ENCODE peak calls at places on chromosomes 6 and 20, in six cellular contexts. E is H1, M is prostate gland, U is ovary, Y is uterus, C is adrenal gland. R is an unnamed sample.
A peak's percentile ranks its signal among the peaks of the same experiment; 100 is the strongest.

GRCh38 chr6:15088904-15089568 is 156.8 kb upstream of the JARID2 start:
- DNase-seq in E (no peak), M (no peak), U (no peak), Y (no peak), C (no peak), R (no peak)

GRCh38 chr6:53608386-53608785 is 57.2 kb downstream of the KLHL31 start:
- DNase-seq in E (no peak), M (no peak), U (no peak), Y (no peak), C (no peak), R (no peak)

GRCh38 chr6:14713008-14713452 is 532.8 kb upstream of the JARID2 start:
- DNase-seq in E (no peak), M (no peak), U (peak; percentile 27), Y (peak; percentile 56), C (peak; percentile 36), R (peak; percentile 55)

GRCh38 chr6:29462022-29462421 is 5.1 kb downstream of the OR2H1 start:
- DNase-seq in E (no peak), M (no peak), U (no peak), Y (no peak), C (no peak), R (no peak)

GRCh38 chr6:68559052-68559451 is 76.0 kb upstream of the ADGRB3 start:
- DNase-seq in E (no peak), M (no peak), U (no peak), Y (no peak), C (no peak), R (no peak)

GRCh38 chr6:88629838-88630462 is 333.5 kb downstream of the RNGTT start:
- DNase-seq in E (peak; percentile 19), M (no peak), U (no peak), Y (no peak), C (no peak), R (no peak)

GRCh38 chr20:63434599-63435378 is 37.7 kb downstream of the KCNQ2 start:
- DNase-seq in E (peak; percentile 80), M (no peak), U (no peak), Y (no peak), C (peak; percentile 48), R (peak; percentile 89)

GRCh38 chr6:123430966-123431365 is 205.8 kb downstream of the TRDN start:
- DNase-seq in E (no peak), M (no peak), U (no peak), Y (no peak), C (no peak), R (no peak)

GRCh38 chr6:109978174-109979032 is at the start of gene GPR6:
- DNase-seq in E (no peak), M (peak; percentile 17), U (peak; percentile 63), Y (peak; percentile 37), C (peak; percentile 73), R (peak; percentile 45)

GRCh38 chr6:107491059-107491609 is 1.2 kb downstream of the SOBP start:
- DNase-seq in E (no peak), M (peak; percentile 21), U (peak; percentile 85), Y (peak; percentile 75), C (peak; percentile 75), R (peak; percentile 4)

GRCh38 chr6:170578909-170579308 is 5.5 kb downstream of the PDCD2 start:
- DNase-seq in E (no peak), M (no peak), U (no peak), Y (no peak), C (no peak), R (no peak)

GRCh38 chr20:58112017-58112781 is 116.3 kb downstream of the ANKRD60 start:
- DNase-seq in E (no peak), M (peak; percentile 59), U (no peak), Y (no peak), C (no peak), R (peak; percentile 99)

GRCh38 chr20:3134151-3134550 is 25.5 kb downstream of the FASTKD5 start:
- DNase-seq in E (no peak), M (no peak), U (no peak), Y (no peak), C (no peak), R (no peak)

GRCh38 chr20:7980332-7981046 is 39.1 kb downstream of the TMX4 start:
- DNase-seq in E (peak; percentile 1), M (peak; percentile 10), U (no peak), Y (no peak), C (peak; percentile 23), R (peak; percentile 53)

GRCh38 chr6:168584251-168584650 is 143.3 kb downstream of the SMOC2 start:
- DNase-seq in E (no peak), M (no peak), U (no peak), Y (no peak), C (no peak), R (no peak)

GRCh38 chr20:49171928-49172327 is 16.2 kb downstream of the STAU1 start:
- DNase-seq in E (no peak), M (no peak), U (no peak), Y (no peak), C (peak; percentile 43), R (no peak)

GRCh38 chr20:47256665-47257236 is 99.7 kb downstream of the ZMYND8 start:
- DNase-seq in E (no peak), M (peak; percentile 44), U (peak; percentile 9), Y (no peak), C (no peak), R (no peak)

GRCh38 chr6:33000053-33000452 is 9.3 kb downstream of the HLA-DOA start:
- DNase-seq in E (peak; percentile 41), M (no peak), U (no peak), Y (no peak), C (no peak), R (no peak)

GRCh38 chr20:61975411-61975810 is 90.3 kb downstream of the TAF4 start:
- DNase-seq in E (no peak), M (no peak), U (no peak), Y (no peak), C (no peak), R (no peak)

GRCh38 chr20:40073535-40074111 is 615.4 kb downstream of the MAFB start:
- DNase-seq in E (peak; percentile 36), M (no peak), U (no peak), Y (no peak), C (no peak), R (no peak)

GRCh38 chr20:10040070-10040970 is 5.5 kb downstream of the ANKEF1 start:
- DNase-seq in E (no peak), M (no peak), U (no peak), Y (no peak), C (no peak), R (peak; percentile 69)

GRCh38 chr20:35286077-35286898 is 1.7 kb upstream of the EIF6 start:
- DNase-seq in E (no peak), M (no peak), U (no peak), Y (no peak), C (no peak), R (no peak)

GRCh38 chr20:58436868-58437645 is 48.0 kb downstream of the VAPB start:
- DNase-seq in E (no peak), M (no peak), U (no peak), Y (no peak), C (peak; percentile 20), R (no peak)

GRCh38 chr20:50585678-50586077 is 75.5 kb downstream of the PTPN1 start:
- DNase-seq in E (no peak), M (no peak), U (no peak), Y (no peak), C (no peak), R (no peak)

GRCh38 chr6:101249470-101249869 is 144.0 kb upstream of the GRIK2 start:
- DNase-seq in E (no peak), M (no peak), U (no peak), Y (no peak), C (no peak), R (no peak)

GRCh38 chr6:88599561-88599960 is 363.9 kb downstream of the RNGTT start:
- DNase-seq in E (no peak), M (no peak), U (no peak), Y (no peak), C (no peak), R (no peak)

GRCh38 chr20:4956200-4956810 is 45.0 kb downstream of the SLC23A2 start:
- DNase-seq in E (no peak), M (no peak), U (no peak), Y (no peak), C (no peak), R (peak; percentile 75)

DNA sequence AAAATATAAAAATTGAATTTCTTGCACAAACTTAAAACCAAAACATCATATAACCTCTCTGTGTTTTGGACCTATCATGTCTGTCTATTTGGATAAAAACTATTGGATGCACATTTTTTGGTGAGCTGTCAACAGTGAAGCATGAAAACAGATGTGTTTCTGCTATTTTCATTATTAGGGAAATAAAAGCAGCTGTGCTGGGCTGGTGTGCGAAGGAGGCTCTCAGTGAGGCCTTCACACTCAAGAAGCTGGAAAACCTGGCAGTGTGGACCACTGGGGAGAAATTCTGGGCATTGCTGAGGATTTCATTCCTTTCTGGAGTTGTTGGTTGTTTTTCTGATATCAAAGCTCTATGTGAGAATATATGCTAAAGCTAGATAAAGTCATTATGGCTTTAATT is 395.3 kb downstream of the GJA1 start:
- DNase-seq in E (no peak), M (no peak), U (no peak), Y (no peak), C (no peak), R (no peak)
- TF ChIP-seq CTCF in E (no peak), M (no peak), U (no peak), Y (no peak), C (no peak), R (no peak)

GRCh38 chr6:57173056-57173885 is 1.1 kb downstream of the BAG2 start:
- DNase-seq in E (no peak), M (no peak), U (peak; percentile 31), Y (peak; percentile 22), C (peak; percentile 11), R (peak; percentile 40)
- H3K27ac ChIP-seq in E (no peak overlapping the region), M (peak overlapping the region; percentile 89), U (peak overlapping the region; percentile 96), Y (peak overlapping the region; percentile 98), C (peak overlapping the region; percentile 92), R (peak overlapping the region; percentile 89)

GRCh38 chr6:142236686-142237085 is 65.1 kb upstream of the ADGRG6 start:
- DNase-seq in E (no peak), M (no peak), U (no peak), Y (no peak), C (no peak), R (no peak)

GRCh38 chr6:142235247-142235646 is 66.6 kb upstream of the ADGRG6 start:
- DNase-seq in E (no peak), M (no peak), U (no peak), Y (no peak), C (no peak), R (no peak)

DNA sequence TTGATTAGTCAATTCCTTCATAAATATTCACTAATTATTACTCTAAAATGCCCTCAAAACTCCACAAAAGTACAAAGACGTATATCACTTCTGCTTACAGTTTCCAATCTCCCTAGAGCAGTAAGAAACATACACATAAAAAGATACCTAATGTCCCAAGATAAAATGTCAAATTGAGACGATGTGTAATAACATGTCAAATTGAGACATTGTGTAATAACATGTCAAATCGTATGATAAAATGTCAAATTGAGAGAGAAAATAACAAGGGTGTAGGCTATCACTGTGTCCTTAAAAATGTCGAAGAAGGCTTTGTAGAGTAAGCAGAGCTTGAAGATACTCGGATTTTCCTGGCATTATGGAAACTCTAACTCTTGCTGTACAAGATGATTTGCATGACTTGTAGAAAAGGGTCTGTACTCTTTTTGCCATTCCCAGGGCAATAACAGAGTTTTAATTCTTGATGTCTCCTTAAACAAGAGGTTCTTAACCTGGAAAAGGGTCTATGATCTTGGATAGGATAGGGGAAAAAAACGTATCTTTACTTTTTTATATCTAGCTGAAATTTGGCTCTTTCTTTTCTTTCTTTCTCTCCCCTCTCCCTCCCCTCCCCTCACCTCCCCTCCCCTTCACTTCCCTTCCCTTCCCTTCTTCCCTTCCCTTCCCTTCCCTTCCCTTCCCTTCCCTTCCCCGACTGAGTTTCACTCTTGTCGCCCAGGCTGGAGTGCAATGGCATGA is 67.7 kb upstream of the ADGRG6 start:
- DNase-seq in E (no peak), M (no peak), U (no peak), Y (no peak), C (no peak), R (no peak)
- TF ChIP-seq CTCF in E (no peak), M (no peak), U (no peak), Y (no peak), C (no peak), R (no peak)

GRCh38 chr6:13566500-13566899 is 7.9 kb upstream of the SIRT5 start:
- DNase-seq in E (no peak), M (no peak), U (no peak), Y (no peak), C (no peak), R (no peak)
- H3K27ac ChIP-seq in E (no peak overlapping the region), M (no peak overlapping the region), U (no peak overlapping the region), Y (no peak overlapping the region), C (no peak overlapping the region), R (no peak overlapping the region)

R was measured in RWPE1.